ENCODE peak calls at places on chromosomes 7 and 10, in four cellular contexts. Y is Calu3, J is lung, A is AG10803. Q is an unnamed sample.

GRCh38 chr10:77962350-77963146 is 36.0 kb upstream of the DLG5 start:
- DNase-seq in Y (no peak), J (no peak), A (no peak), Q (no peak)

GRCh38 chr7:134029-134428 is 58.3 kb upstream of the FAM20C start:
- DNase-seq in Y (no peak), J (no peak), A (no peak), Q (no peak)

GRCh38 chr10:105952153-105952552 is 1212.4 kb downstream of the SORCS1 start:
- DNase-seq in Y (no peak), J (no peak), A (peak), Q (peak)

GRCh38 chr7:65390588-65390987 is 16.9 kb downstream of the ZNF92 start:
- DNase-seq in Y (no peak), J (no peak), A (no peak), Q (no peak)

GRCh38 chr7:79176859-79177477 is 276.5 kb downstream of the MAGI2 start:
- DNase-seq in Y (peak), J (no peak), A (peak), Q (peak)

GRCh38 chr10:111748184-111748583 is 435.4 kb downstream of the GPAM start:
- DNase-seq in Y (no peak), J (no peak), A (no peak), Q (no peak)

GRCh38 chr7:17690030-17690429 is 250.3 kb downstream of the SNX13 start:
- DNase-seq in Y (peak), J (no peak), A (peak), Q (peak)

GRCh38 chr7:55052081-55052480 is 33.3 kb downstream of the EGFR start:
- DNase-seq in Y (no peak), J (no peak), A (peak), Q (peak)

GRCh38 chr7:138460176-138460648 is at the start of gene TRIM24:
- DNase-seq in Y (no peak), J (peak), A (no peak), Q (no peak)

GRCh38 chr7:77800730-77801129 is 2.2 kb downstream of the PHTF2 start:
- DNase-seq in Y (no peak), J (no peak), A (no peak), Q (no peak)

GRCh38 chr10:34732926-34733325 is 82.2 kb downstream of the PARD3 start:
- DNase-seq in Y (no peak), J (no peak), A (peak), Q (no peak)
- TF ChIP-seq CTCF in Y (peak), J (no peak), A (peak), Q (peak)

DNA sequence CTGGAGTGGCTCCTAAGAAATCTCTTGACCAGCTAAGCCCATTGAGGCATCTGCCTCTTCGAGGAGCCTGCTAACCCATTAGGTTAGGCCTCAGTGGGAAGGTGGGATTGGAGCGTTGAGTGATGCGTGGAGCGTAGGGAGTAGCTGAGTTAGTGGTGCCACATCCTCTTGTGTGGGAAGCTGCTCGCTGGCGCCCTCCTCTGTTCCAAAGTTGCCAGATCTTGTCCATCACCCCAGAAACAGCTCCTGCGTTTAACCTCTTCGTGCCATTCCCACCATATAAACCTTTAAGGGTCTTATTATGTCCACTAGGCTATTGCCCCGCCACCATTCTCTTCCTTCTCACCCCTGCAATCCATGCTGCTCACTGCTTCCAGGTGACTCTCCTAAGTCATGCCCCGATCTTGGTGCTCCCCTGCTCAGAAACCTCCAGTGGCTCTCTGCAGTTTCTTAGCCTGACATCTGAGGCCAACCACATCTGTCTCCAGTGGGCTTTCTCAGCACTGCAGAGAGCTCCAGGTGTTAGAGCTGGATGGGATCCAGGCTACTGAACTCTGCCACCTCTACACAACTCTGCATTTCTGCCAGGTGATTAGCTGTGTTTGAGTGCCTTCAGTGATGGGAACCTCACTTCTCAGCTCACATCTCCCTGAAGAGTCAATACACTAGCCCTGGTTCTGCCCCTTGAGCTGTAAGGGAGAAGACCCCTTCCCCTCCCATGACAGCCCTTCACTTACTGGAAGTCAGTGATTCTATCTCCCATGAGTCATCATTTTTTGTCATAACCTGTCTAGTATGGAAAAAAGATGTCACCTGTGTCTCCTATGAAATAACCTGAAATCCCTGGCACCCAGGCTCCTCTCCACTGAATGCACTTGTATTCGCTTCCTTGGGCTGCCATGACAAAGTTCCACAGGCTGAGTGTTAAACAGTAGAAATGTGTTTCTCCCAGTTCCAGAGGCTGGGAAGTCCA is 65.0 kb upstream of the FGFR2 start:
- DNase-seq in Y (no peak), J (no peak), A (no peak), Q (no peak)
- TF ChIP-seq CTCF in Y (no peak), J (no peak), A (peak), Q (peak)

GRCh38 chr7:76257973-76258372 is 44.5 kb upstream of the HSPB1 start:
- DNase-seq in Y (no peak), J (no peak), A (no peak), Q (no peak)
- TF ChIP-seq CTCF in Y (no peak), J (no peak), A (no peak), Q (peak)

GRCh38 chr10:69649771-69650550 is 19.9 kb downstream of the FAM241B start:
- DNase-seq in Y (no peak), J (no peak), A (no peak), Q (no peak)
- TF ChIP-seq CTCF in Y (no peak), J (no peak), A (no peak), Q (no peak)

GRCh38 chr7:3537210-3537875 is 236.3 kb downstream of the SDK1 start:
- DNase-seq in Y (no peak), J (no peak), A (no peak), Q (peak)

GRCh38 chr7:3533040-3533439 is 232.0 kb downstream of the SDK1 start:
- DNase-seq in Y (no peak), J (no peak), A (no peak), Q (no peak)

DNA sequence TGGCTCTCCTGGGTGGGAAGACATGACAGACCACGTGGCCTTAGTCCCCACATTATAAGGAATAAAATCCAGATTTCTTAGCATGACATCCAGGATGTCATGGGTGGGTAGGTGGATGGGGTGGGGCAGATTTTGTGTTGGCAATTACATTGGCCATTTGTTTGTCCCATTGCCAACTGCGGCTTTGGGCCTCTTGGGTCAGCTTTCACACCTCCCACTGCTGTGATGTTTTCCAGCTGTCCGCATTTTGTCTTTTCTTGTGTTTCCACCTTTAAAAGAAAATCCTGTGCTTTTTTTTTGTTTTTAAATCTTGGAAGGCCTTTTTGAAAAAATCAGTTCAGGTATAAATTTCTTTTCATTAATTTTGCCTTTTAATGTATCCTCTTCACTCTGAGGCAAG is 237.0 kb downstream of the SDK1 start:
- DNase-seq in Y (no peak), J (no peak), A (no peak), Q (no peak)
- TF ChIP-seq CTCF in Y (no peak), J (no peak), A (no peak), Q (no peak)

GRCh38 chr7:87564290-87564963 is 36.3 kb downstream of the ABCB1 start:
- DNase-seq in Y (peak), J (peak), A (no peak), Q (peak)
- TF ChIP-seq CTCF in Y (peak), J (no peak), A (peak), Q (peak)

GRCh38 chr7:151406051-151406875 is 3.6 kb downstream of the WDR86 start:
- DNase-seq in Y (no peak), J (no peak), A (no peak), Q (no peak)

GRCh38 chr7:151409555-151410404 is at the start of gene WDR86:
- DNase-seq in Y (no peak), J (no peak), A (no peak), Q (peak)

GRCh38 chr7:151408839-151409554 is 841 bp downstream of the WDR86 start:
- DNase-seq in Y (peak), J (no peak), A (no peak), Q (peak)

GRCh38 chr7:151406886-151407583 is 2.8 kb downstream of the WDR86 start:
- DNase-seq in Y (no peak), J (no peak), A (no peak), Q (no peak)

GRCh38 chr7:151408498-151408838 is 1.4 kb downstream of the WDR86 start:
- DNase-seq in Y (no peak), J (no peak), A (no peak), Q (no peak)
- TF ChIP-seq CTCF in Y (no peak), J (no peak), A (no peak), Q (no peak)

GRCh38 chr10:95209509-95210127 is 15.6 kb downstream of the ACSM6 start:
- DNase-seq in Y (no peak), J (no peak), A (no peak), Q (no peak)

GRCh38 chr10:95211606-95212279 is 17.7 kb downstream of the ACSM6 start:
- DNase-seq in Y (no peak), J (no peak), A (peak), Q (no peak)

GRCh38 chr10:95214793-95215192 is 20.8 kb downstream of the ACSM6 start:
- DNase-seq in Y (no peak), J (no peak), A (no peak), Q (no peak)

GRCh38 chr10:95214369-95214768 is 20.3 kb downstream of the ACSM6 start:
- DNase-seq in Y (no peak), J (no peak), A (no peak), Q (no peak)

DNA sequence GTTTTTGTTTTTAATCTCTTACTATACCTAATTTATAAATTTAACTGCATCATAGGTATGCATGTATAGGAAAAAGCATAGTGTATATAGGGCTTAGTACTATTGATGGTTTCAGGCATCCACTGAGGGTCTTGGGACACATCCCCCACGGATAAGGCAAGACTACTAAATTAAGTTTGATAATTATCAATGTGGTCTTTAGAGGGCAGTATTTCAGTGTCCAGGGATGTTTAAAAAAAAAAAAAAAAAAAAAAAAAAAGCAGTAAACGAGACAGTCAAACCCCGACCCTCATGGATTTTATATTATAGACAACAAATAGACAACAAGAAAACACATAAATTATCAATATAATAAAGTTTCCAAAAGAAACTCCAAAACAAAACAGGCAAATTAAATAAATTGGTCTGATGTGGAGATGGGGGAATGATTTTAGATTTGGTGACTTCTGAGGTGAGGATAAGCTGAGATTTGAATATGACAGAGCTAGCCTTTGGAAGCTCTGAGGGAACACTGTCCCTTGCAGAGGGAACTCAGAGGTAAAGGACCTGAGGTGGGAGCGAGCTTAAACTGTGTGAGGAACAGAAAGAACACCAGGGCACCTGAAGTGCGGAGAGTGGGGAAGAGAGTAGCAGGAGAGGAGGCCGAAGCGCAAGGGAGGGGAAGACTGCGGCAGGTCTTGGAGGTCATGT is 14.8 kb downstream of the ACSM6 start:
- DNase-seq in Y (no peak), J (no peak), A (no peak), Q (peak)
- TF ChIP-seq CTCF in Y (no peak), J (no peak), A (peak), Q (peak)

Q was measured in choroid plexus epithelial cell.